ENCODE peak calls at places on chromosome 17, in five cellular contexts. A is neural progenitor cell, L is HCT116, Q is K562, T is mammary epithelial cell. Y is an unnamed sample. For H3K4me1, the result is how much of the 10 kb centered on the place peaks cover.

GRCh38 chr17:45952814-45953320 is 46.2 kb upstream of the STH start:
- DNase-seq in A (no peak), Q (no peak), T (no peak), L (no peak), Y (no peak)

GRCh38 chr17:65537845-65538678 is 23.4 kb downstream of the AXIN2 start:
- DNase-seq in L (no peak), T (no peak), Q (peak), A (no peak), Y (no peak)

GRCh38 chr17:79851461-79851817 is 12.2 kb upstream of the CBX4 start:
- DNase-seq in Q (no peak), A (no peak), T (peak), L (peak), Y (no peak)

GRCh38 chr17:72968798-72969197 is 123.7 kb downstream of the SLC39A11 start:
- DNase-seq in Q (no peak), L (no peak), A (no peak), T (no peak), Y (no peak)

GRCh38 chr17:73748521-73748920 is 104.3 kb upstream of the SDK2 start:
- DNase-seq in T (no peak), L (no peak), Q (no peak), A (no peak), Y (no peak)

GRCh38 chr17:35740997-35741931 is 9.8 kb downstream of the RASL10B start:
- DNase-seq in L (no peak), T (no peak), A (peak), Q (peak), Y (peak)

GRCh38 chr17:74410001-74410443 is 21.9 kb upstream of the GPRC5C start:
- DNase-seq in Q (no peak), T (no peak), A (no peak), L (no peak), Y (peak)

GRCh38 chr17:32388613-32389459 is 38.9 kb downstream of the ZNF207 start:
- DNase-seq in L (no peak), T (no peak), Q (no peak), A (no peak), Y (no peak)

GRCh38 chr17:69130627-69131293 is 10.9 kb downstream of the ABCA6 start:
- DNase-seq in A (no peak), Q (no peak), T (no peak), L (no peak), Y (no peak)

GRCh38 chr17:5097101-5097834 is 14.4 kb downstream of the ZNF232 start:
- DNase-seq in T (no peak), Q (no peak), A (peak), L (no peak), Y (peak)

GRCh38 chr17:73644145-73645049 is at the start of gene SDK2:
- DNase-seq in L (no peak), A (peak), Q (no peak), T (peak), Y (peak)

GRCh38 chr17:9520649-9521435 is 54.8 kb downstream of the STX8 start:
- DNase-seq in A (peak), Q (no peak), L (no peak), T (no peak), Y (no peak)

GRCh38 chr17:58595194-58595792 is 80.9 kb upstream of the MTMR4 start:
- DNase-seq in Q (no peak), T (no peak), A (no peak), L (peak), Y (peak)

GRCh38 chr17:66841328-66841727 is 6.4 kb downstream of the CACNG5 start:
- DNase-seq in A (no peak), L (no peak), T (no peak), Q (no peak), Y (peak)

GRCh38 chr17:73902416-73903181 is 258.4 kb upstream of the SDK2 start:
- DNase-seq in T (no peak), L (no peak), A (peak), Q (no peak), Y (peak)

GRCh38 chr17:53150101-53150698 is 672.5 kb upstream of the KIF2B start:
- DNase-seq in L (no peak), A (peak), T (no peak), Q (no peak), Y (peak)

GRCh38 chr17:3964203-3965122 is at the start of gene ATP2A3:
- DNase-seq in T (no peak), A (peak), L (no peak), Q (peak), Y (peak)

GRCh38 chr17:3965123-3965800 is 1.0 kb upstream of the ATP2A3 start:
- DNase-seq in T (peak), A (peak), Q (peak), L (peak), Y (peak)

GRCh38 chr17:3962217-3963069 is 1.8 kb downstream of the ATP2A3 start:
- DNase-seq in A (no peak), L (no peak), T (no peak), Q (no peak), Y (no peak)

GRCh38 chr17:3961564-3962047 is 2.6 kb downstream of the ATP2A3 start:
- DNase-seq in L (no peak), Q (no peak), T (no peak), A (no peak), Y (no peak)

DNA sequence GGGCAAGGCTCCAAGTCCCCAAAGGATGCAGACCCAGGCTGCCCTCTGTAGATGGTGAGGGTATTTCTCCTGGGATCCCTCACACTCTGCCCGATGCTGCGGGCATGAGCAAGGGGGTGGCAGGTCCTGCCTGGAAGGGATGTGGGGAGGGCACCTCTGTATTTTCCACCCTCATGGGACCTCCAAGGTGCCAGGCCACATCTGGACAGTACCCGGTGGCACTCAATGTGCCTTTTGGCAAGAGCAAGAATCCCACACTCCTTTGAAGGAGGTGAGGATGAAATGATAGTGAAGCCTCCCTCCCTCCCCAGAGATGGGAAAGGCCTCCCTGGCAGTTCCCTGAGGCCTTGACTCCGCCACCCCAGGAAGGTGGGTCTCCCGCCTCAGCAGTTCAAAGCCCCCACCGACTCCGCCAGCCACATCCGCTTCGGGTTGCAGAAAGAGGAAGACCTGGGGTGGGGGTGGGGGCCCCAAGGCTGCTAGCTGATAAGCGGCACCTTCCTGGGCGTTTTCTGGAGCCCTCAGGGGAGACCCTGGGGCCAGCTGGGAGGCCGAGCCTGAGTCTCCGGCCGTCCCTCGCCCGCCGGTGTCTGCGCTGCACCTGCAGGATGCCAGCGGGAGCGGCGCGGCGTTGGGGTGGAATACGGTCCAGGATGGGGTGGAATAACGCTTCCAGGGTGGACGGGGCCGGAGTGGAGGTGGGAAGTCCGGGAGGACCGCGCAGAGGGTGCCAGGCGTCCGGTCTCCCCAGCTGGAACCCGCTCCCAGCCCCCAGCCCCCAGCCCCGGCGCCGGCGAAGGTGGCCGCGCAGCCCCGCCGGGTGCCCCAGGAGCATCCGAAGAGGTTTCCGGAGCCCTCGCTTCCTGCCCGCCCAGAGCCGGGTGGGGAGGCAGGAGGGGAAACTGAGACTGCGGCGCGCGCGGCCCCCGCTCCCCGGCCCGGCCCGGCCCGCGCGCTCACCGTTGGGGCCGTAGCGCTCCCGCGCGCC is 729 bp downstream of the ATP2A3 start:
- DNase-seq in Q (peak), A (peak), T (no peak), L (no peak), Y (peak)
- H3K4me1 ChIP-seq in Q (half or more), A (under half), T (under half), L (under half), Y (under half)

GRCh38 chr17:81821603-81822311 is 11.3 kb downstream of the MCRIP1 start:
- DNase-seq in T (peak), A (no peak), L (peak), Q (peak), Y (peak)
- TF ChIP-seq CTCF in T (peak), A (peak), L (peak), Q (peak), Y (peak)

GRCh38 chr17:27792095-27792494 is 8.2 kb downstream of the NOS2 start:
- DNase-seq in L (no peak), Q (no peak), A (no peak), T (no peak), Y (no peak)

GRCh38 chr17:27788919-27789318 is 11.4 kb downstream of the NOS2 start:
- DNase-seq in A (no peak), L (no peak), Q (no peak), T (no peak), Y (no peak)

GRCh38 chr17:27793906-27794380 is 6.4 kb downstream of the NOS2 start:
- DNase-seq in Q (no peak), L (no peak), A (no peak), T (no peak), Y (no peak)

GRCh38 chr17:27797390-27798091 is 2.8 kb downstream of the NOS2 start:
- DNase-seq in L (no peak), T (no peak), Q (no peak), A (no peak), Y (no peak)

DNA sequence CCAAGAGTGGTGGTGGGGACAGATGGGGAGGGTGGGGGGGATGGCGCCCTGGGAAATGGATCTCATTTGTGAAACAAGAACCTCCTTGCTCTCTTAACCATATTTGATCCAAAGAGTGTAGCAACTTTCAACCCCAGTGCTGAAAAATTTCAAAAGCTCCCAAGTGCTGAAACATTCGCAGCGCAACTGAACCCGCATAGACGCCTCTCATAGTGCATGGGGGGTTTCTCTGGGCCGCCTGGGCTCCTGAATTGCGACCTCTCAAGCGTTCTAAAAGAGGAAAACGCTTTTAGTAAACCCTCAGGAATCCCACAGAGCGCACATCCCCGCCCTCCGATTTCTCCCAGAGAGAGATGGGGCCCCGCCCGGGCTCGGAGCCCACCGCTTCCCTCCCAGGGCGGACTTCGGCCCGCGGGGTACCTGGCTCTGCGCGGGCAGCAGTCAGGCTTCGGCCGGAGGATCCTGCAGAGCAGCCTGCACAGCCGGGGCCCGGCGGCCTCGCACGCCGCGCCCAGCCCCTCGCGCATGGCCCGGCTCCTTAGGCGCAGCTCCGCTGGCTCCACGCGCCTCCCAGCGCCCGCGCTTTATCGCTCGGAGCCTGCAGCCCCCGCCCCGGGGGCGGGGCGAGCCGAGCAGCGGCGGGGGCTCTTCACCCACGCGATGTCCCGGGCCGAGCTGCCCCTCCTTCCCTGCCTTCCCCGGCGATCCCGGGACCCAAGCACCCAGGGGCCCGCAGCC is 7.0 kb downstream of the NOS2 start:
- DNase-seq in A (peak), L (no peak), T (peak), Q (peak), Y (peak)
- H3K9ac ChIP-seq in A (no peak), L (no peak), T (no peak), Q (no peak), Y (no peak)

GRCh38 chr17:17783121-17783824 is 53.5 kb downstream of the SREBF1 start:
- DNase-seq in Q (peak), L (no peak), T (peak), A (peak), Y (peak)
- H3K4me1 ChIP-seq in Q (half or more), L (under half), T (under half), A (half or more), Y (under half)

GRCh38 chr17:28527181-28527681 is 21.1 kb downstream of the FOXN1 start:
- DNase-seq in A (no peak), L (no peak), T (no peak), Q (peak), Y (no peak)

GRCh38 chr17:28523186-28523585 is 17.0 kb downstream of the FOXN1 start:
- DNase-seq in Q (no peak), A (no peak), L (no peak), T (no peak), Y (no peak)

GRCh38 chr17:28526381-28526780 is 20.2 kb downstream of the FOXN1 start:
- DNase-seq in Q (no peak), A (no peak), L (no peak), T (no peak), Y (no peak)

GRCh38 chr17:28523876-28524275 is 17.7 kb downstream of the FOXN1 start:
- DNase-seq in L (no peak), T (no peak), Q (no peak), A (no peak), Y (no peak)

DNA sequence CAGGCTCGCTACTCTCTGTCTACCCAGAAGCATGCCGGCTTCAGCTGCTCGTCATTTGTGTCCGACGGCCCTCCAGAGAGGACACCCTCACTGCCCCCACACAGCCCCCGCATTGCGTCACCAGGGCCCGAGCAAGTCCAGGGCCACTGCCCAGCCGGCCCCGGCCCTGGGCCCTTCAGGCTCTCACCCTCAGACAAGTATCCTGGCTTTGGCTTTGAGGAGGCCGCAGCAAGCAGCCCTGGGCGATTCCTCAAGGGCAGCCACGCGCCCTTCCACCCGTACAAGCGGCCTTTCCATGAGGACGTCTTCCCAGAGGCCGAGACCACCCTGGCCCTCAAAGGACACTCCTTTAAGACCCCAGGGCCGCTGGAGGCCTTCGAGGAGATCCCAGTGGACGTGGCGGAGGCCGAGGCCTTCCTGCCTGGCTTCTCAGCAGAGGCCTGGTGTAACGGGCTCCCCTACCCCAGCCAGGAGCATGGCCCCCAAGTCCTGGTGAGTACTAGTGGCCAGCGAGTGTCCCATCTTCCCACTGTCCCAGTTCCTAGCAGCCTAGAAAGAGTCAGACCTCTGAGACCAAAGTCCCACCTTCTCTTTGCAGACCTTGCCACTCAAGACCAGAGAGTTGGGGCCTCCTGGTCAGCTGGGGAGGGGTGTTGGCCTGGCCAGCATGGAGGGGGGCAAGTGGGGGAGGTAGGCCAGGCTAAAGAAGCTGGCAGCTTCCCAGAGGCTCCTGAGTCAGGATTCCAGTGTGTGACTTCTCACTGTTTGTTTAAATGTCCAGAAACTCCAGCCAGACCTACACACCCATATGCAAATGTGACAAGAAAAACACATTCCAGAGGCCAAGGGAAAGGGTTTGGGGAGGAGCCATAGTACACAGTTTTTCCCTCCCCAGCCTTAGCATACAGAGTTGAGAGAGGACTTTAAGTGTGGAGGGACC is 18.6 kb downstream of the FOXN1 start:
- DNase-seq in T (peak), Q (no peak), L (no peak), A (no peak), Y (no peak)
- TF ChIP-seq CTCF in T (no peak), Q (no peak), L (no peak), A (no peak), Y (no peak)

GRCh38 chr17:37261286-37261685 is 114.5 kb upstream of the C17orf78 start:
- DNase-seq in T (peak), Q (no peak), A (no peak), L (no peak), Y (no peak)
- H3K9ac ChIP-seq in T (no peak), Q (no peak), A (peak), L (no peak), Y (no peak)

DNA sequence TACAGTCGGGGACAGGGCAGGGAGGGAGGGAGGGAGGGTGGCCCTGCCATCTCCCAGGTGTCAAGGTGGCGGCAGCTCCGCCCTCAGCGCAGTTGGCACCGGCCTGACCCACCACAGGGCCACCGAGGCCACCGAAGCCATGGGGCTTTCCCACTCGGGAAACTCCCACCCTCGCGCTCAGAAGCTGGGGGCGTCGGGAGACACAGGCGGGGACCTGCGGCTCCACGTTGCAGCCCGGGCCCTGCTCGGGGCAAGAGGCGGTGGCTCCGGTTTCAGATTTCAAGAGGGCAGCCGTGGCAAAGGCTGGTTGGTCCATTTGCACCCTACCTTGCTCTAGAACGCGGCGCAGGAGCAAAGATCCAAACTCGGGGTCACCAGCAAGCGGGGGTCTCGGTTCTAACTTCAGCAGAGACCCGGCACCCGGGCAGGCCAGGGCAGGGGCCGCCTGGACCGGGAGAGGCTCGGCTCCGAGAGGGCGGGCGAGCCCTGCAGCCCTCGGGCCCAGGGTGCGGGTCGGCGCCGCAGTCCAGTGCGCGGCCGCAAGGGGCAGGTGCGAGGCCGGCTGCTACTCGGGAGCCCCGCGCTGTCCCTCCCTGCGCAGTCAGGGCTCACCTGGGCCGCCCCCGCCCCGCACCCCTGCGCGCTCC is 412 bp downstream of the CYB561 start:
- DNase-seq in Q (no peak), T (peak), L (peak), A (peak), Y (peak)
- H3K4me1 ChIP-seq in Q (half or more), T (under half), L (under half), A (under half), Y (under half)

Y was measured in endodermal cell.